ENCODE peak calls at places on chromosome 13, in ten cellular contexts. M, S, G, L, X, R, A, W, H and J are unnamed samples.

GRCh38 chr13:106768991-106769390 is 201.1 kb upstream of the ARGLU1 start:
- DNase-seq in G (no peak), M (no peak), R (no peak), H (no peak), S (no peak), W (no peak), L (no peak), X (no peak), A (no peak), J (no peak)

GRCh38 chr13:23534090-23534489 is 36.1 kb upstream of the TNFRSF19 start:
- DNase-seq in G (no peak), X (no peak), R (no peak), A (no peak), L (no peak), S (no peak), H (no peak), W (no peak), M (no peak), J (no peak)

GRCh38 chr13:75226755-75227435 is 255.1 kb downstream of the TBC1D4 start:
- DNase-seq in G (no peak), M (no peak), X (no peak), R (peak), S (no peak), L (no peak), W (peak), H (no peak), A (no peak), J (no peak)

GRCh38 chr13:46479286-46479685 is 73.7 kb upstream of the LRCH1 start:
- DNase-seq in H (no peak), R (no peak), G (no peak), L (no peak), X (no peak), M (no peak), A (no peak), S (no peak), W (no peak), J (no peak)

GRCh38 chr13:102846261-102847015 is 606 bp downstream of the ERCC5 start:
- DNase-seq in W (peak), R (peak), H (no peak), M (peak), G (peak), S (no peak), X (peak), L (peak), A (peak), J (peak)

GRCh38 chr13:29799041-29799440 is 51.4 kb downstream of the UBL3 start:
- DNase-seq in H (no peak), W (no peak), S (no peak), A (no peak), X (no peak), M (no peak), L (no peak), G (no peak), R (no peak), J (no peak)

GRCh38 chr13:32315255-32316029 is at the start of the genes BRCA2 and ZAR1L:
- DNase-seq in A (peak), H (peak), M (peak), G (peak), L (peak), R (peak), W (peak), X (peak), S (peak), J (peak)

GRCh38 chr13:110137677-110138008 is 169.3 kb downstream of the COL4A1 start:
- DNase-seq in W (peak), S (no peak), G (peak), L (peak), H (no peak), X (peak), R (no peak), M (peak), A (peak), J (no peak)

DNA sequence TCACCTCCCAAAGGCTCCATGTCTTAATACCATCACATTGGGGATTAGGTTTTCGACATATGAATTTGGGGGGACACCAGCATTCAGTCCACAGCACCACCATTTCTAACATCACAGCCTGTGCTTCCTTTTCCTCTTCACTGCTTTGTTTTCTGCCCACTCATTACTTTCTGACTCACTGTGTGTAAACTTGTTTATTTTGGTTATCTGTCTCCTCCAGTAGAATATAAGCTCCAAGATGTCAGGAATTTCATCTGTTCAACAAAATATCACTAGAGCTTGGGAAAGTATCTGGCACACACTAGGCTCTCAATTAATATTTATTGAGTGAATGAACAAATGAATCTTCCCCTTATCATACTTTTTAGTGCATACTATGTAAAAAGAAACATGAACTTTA is 152.0 kb downstream of the NUFIP1 start:
- DNase-seq in G (no peak), R (peak), W (no peak), L (no peak), X (no peak), S (no peak), M (no peak), A (no peak), H (no peak), J (no peak)
- H3K27ac ChIP-seq in G (no peak), R (no peak), W (peak), L (no peak), X (no peak), S (no peak), M (no peak), A (no peak), H (no peak), J (no peak)

GRCh38 chr13:31221057-31221456 is 21.3 kb downstream of the B3GLCT start:
- DNase-seq in H (no peak), M (no peak), X (no peak), G (no peak), W (no peak), A (no peak), L (no peak), S (no peak), R (no peak), J (no peak)
- TF ChIP-seq CTCF in H (no peak), M (no peak), X (no peak), G (no peak), W (no peak), A (no peak), L (no peak), S (no peak), R (no peak), J (no peak)

GRCh38 chr13:51585696-51586095 is 1.4 kb downstream of the WDFY2 start:
- DNase-seq in H (no peak), R (no peak), X (no peak), W (no peak), A (no peak), S (no peak), M (no peak), G (no peak), L (no peak), J (no peak)
- H3K4me3 ChIP-seq in H (peak), R (peak), X (peak), W (peak), A (peak), S (peak), M (peak), G (peak), L (peak), J (peak)

GRCh38 chr13:40064723-40065122 is 409.3 kb downstream of the COG6 start:
- DNase-seq in H (no peak), W (peak), G (no peak), R (peak), S (peak), M (no peak), L (no peak), A (peak), X (no peak), J (no peak)

GRCh38 chr13:40074338-40074737 is 418.9 kb downstream of the COG6 start:
- DNase-seq in M (no peak), A (peak), W (no peak), R (peak), X (no peak), L (no peak), S (no peak), G (no peak), H (no peak), J (no peak)

GRCh38 chr13:40072663-40073120 is 417.2 kb downstream of the COG6 start:
- DNase-seq in L (peak), A (no peak), R (no peak), S (no peak), H (no peak), X (no peak), W (no peak), M (no peak), G (no peak), J (no peak)

GRCh38 chr13:40070357-40070756 is 414.9 kb downstream of the COG6 start:
- DNase-seq in M (no peak), X (no peak), A (no peak), W (no peak), S (no peak), R (no peak), H (no peak), L (no peak), G (no peak), J (no peak)

GRCh38 chr13:40069173-40070044 is 413.9 kb downstream of the COG6 start:
- DNase-seq in A (peak), M (peak), S (peak), R (peak), L (peak), X (peak), W (peak), G (peak), H (peak), J (no peak)
- H3K27ac ChIP-seq in A (peak), M (no peak), S (no peak), R (no peak), L (no peak), X (no peak), W (peak), G (peak), H (no peak), J (no peak)